ENCODE peak calls at places on chromosome 5, in nine cellular contexts. T, S, N, A, V, X, Q, R and P are unnamed samples.
A peak's percentile ranks its signal among the peaks of the same experiment; 100 is the strongest.

GRCh38 chr5:172235827-172236749 is 42.1 kb downstream of the EFCAB9 start:
- DNase-seq in T (no peak), V (peak; percentile 7), N (peak; percentile 32), A (no peak), S (no peak), R (no peak), X (no peak), Q (no peak), P (no peak)

GRCh38 chr5:24161559-24161958 is 483.2 kb downstream of the CDH10 start:
- DNase-seq in V (no peak), T (no peak), N (no peak), S (peak; percentile 45), R (no peak), A (no peak), X (no peak), Q (no peak), P (no peak)

GRCh38 chr5:11540112-11540511 is 364.1 kb downstream of the CTNND2 start:
- DNase-seq in V (no peak), N (no peak), T (no peak), R (no peak), S (no peak), Q (no peak), A (no peak), X (no peak), P (no peak)

GRCh38 chr5:73415617-73416016 is 33.0 kb downstream of the FOXD1 start:
- DNase-seq in N (no peak), Q (no peak), V (no peak), A (no peak), S (no peak), R (no peak), X (no peak), T (no peak), P (no peak)

GRCh38 chr5:37724395-37725125 is 115.3 kb downstream of the GDNF start:
- DNase-seq in S (no peak), T (no peak), A (no peak), Q (no peak), N (no peak), V (no peak), R (no peak), X (no peak), P (peak; percentile 69)

GRCh38 chr5:117236941-117237340 is 662.3 kb upstream of the SEMA6A start:
- DNase-seq in N (no peak), T (no peak), A (no peak), X (no peak), R (no peak), Q (no peak), V (no peak), S (no peak), P (no peak)

GRCh38 chr5:179218586-179219330 is 126.5 kb downstream of the ADAMTS2 start:
- DNase-seq in R (no peak), T (no peak), X (no peak), N (no peak), A (no peak), V (no peak), S (no peak), Q (no peak), P (no peak)

GRCh38 chr5:32538031-32538547 is 47.3 kb upstream of the SUB1 start:
- DNase-seq in V (peak; percentile 39), X (no peak), S (no peak), R (no peak), T (no peak), A (no peak), Q (peak; percentile 61), N (peak; percentile 29), P (no peak)

GRCh38 chr5:168227973-168228615 is 63.4 kb upstream of the WWC1 start:
- DNase-seq in N (no peak), T (no peak), V (peak; percentile 13), Q (peak; percentile 49), A (no peak), S (no peak), R (no peak), X (no peak), P (no peak)

GRCh38 chr5:172443441-172444109 is 10.8 kb downstream of the SH3PXD2B start:
- DNase-seq in X (peak; percentile 76), N (peak; percentile 63), V (peak; percentile 99), R (peak; percentile 85), S (peak; percentile 86), T (no peak), A (peak; percentile 78), Q (no peak), P (peak; percentile 98)

GRCh38 chr5:139248826-139249453 is 44.6 kb upstream of the MATR3 start:
- DNase-seq in N (no peak), V (no peak), T (no peak), Q (no peak), X (no peak), S (no peak), A (no peak), R (no peak), P (no peak)

GRCh38 chr5:139253115-139253514 is 40.4 kb upstream of the MATR3 start:
- DNase-seq in S (no peak), X (no peak), Q (no peak), V (no peak), T (no peak), R (no peak), A (no peak), N (no peak), P (no peak)

GRCh38 chr5:139251695-139252288 is 41.7 kb upstream of the MATR3 start:
- DNase-seq in T (no peak), R (no peak), S (no peak), V (peak; percentile 22), N (no peak), X (no peak), A (no peak), Q (no peak), P (no peak)

GRCh38 chr5:139246394-139246793 is 47.1 kb upstream of the MATR3 start:
- DNase-seq in T (peak; percentile 12), R (no peak), X (no peak), Q (peak; percentile 44), V (peak; percentile 23), A (no peak), S (peak; percentile 63), N (no peak), P (peak; percentile 73)

GRCh38 chr5:139251281-139251687 is 42.3 kb upstream of the MATR3 start:
- DNase-seq in N (no peak), V (no peak), R (no peak), S (no peak), T (no peak), Q (peak; percentile 83), X (no peak), A (no peak), P (no peak)
- TF ChIP-seq CTCF in N (no peak), V (peak; percentile 9), R (no peak), S (no peak), T (no peak), Q (peak; percentile 61), X (no peak), A (no peak), P (peak; percentile 10)

GRCh38 chr5:112733586-112733985 is 4.1 kb upstream of the APC start:
- DNase-seq in Q (no peak), T (no peak), A (no peak), V (no peak), S (no peak), R (no peak), N (no peak), X (no peak), P (no peak)

GRCh38 chr5:112734597-112734996 is 3.1 kb upstream of the APC start:
- DNase-seq in S (no peak), V (no peak), T (no peak), Q (no peak), N (no peak), X (no peak), A (no peak), R (no peak), P (no peak)

GRCh38 chr5:112737472-112738179 is at the start of gene APC:
- DNase-seq in N (peak; percentile 69), S (peak; percentile 96), R (peak; percentile 94), T (peak; percentile 92), V (peak; percentile 86), A (peak; percentile 71), Q (peak; percentile 91), X (peak; percentile 82), P (peak; percentile 96)

GRCh38 chr5:112737088-112737471 is 605 bp upstream of the APC start:
- DNase-seq in R (no peak), V (no peak), S (no peak), T (no peak), A (no peak), Q (no peak), X (no peak), N (no peak), P (peak; percentile 1)

GRCh38 chr5:112735702-112736101 is 2.0 kb upstream of the APC start:
- DNase-seq in S (peak; percentile 8), V (peak; percentile 54), R (no peak), X (no peak), N (no peak), T (no peak), Q (no peak), A (peak; percentile 79), P (peak; percentile 57)
- TF ChIP-seq CTCF in S (no peak), V (no peak), R (no peak), X (no peak), N (no peak), T (no peak), Q (no peak), A (no peak), P (no peak)

GRCh38 chr5:50463726-50464125 is 22.6 kb upstream of the EMB start:
- DNase-seq in T (no peak), N (no peak), X (no peak), A (no peak), V (no peak), S (no peak), Q (no peak), R (no peak), P (no peak)
- TF ChIP-seq CTCF in T (no peak), N (no peak), X (no peak), A (no peak), V (no peak), S (no peak), Q (no peak), R (no peak), P (no peak)

GRCh38 chr5:104512063-104512798 is 949.6 kb upstream of the NUDT12 start:
- DNase-seq in R (no peak), V (peak; percentile 23), X (no peak), N (no peak), S (no peak), A (no peak), Q (no peak), T (no peak), P (no peak)
- TF ChIP-seq CTCF in R (no peak), V (no peak), X (no peak), N (no peak), S (no peak), A (no peak), Q (no peak), T (no peak), P (no peak)

DNA sequence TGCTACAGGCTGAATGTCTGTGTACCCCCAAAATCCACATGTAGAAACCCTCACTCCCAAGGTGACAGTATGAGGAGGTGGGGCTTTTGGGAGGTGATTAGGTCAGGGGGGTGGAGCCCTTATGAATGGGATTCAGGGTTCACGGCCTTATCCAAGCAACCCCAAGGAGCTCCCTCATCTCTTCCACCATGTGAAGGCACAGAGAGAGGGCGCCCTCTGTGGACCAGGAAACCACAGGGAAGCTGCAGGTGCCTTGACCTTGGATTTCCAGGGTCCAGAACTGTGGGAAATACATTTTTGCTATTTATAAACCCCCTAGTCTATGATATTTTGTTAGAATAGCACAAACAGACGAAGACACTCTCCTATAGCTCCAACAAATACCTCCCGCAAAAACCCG is 53.6 kb upstream of the IRX2 start:
- DNase-seq in X (no peak), A (no peak), S (no peak), Q (no peak), T (peak; percentile 75), N (peak; percentile 60), V (no peak), R (no peak), P (no peak)
- TF ChIP-seq CTCF in X (no peak), A (peak; percentile 49), S (no peak), Q (no peak), T (peak; percentile 31), N (peak; percentile 8), V (no peak), R (no peak), P (no peak)

GRCh38 chr5:350355-350754 is 28.8 kb downstream of the AHRR start:
- DNase-seq in Q (no peak), X (no peak), A (no peak), N (no peak), V (no peak), S (no peak), R (no peak), T (peak; percentile 85), P (no peak)
- TF ChIP-seq CTCF in Q (peak; percentile 12), X (no peak), A (no peak), N (no peak), V (no peak), S (no peak), R (no peak), T (peak; percentile 33), P (peak; percentile 6)